ENCODE peak calls at places on chromosomes 6 and 20, in five cellular contexts. T, S, W, Z and B are unnamed samples.

GRCh38 chr20:53872081-53872541 is 198.3 kb downstream of the BCAS1 start:
- DNase-seq in T (no peak), S (no peak), W (no peak), Z (no peak), B (peak; percentile 63)

GRCh38 chr6:150412221-150412620 is 43.4 kb downstream of the IYD start:
- DNase-seq in T (no peak), S (no peak), W (no peak), Z (no peak), B (no peak)

GRCh38 chr6:150641398-150642139 is 41.9 kb downstream of the PLEKHG1 start:
- DNase-seq in T (no peak), S (no peak), W (no peak), Z (no peak), B (peak; percentile 51)

GRCh38 chr20:34538671-34539123 is 19.8 kb upstream of the MAP1LC3A start:
- DNase-seq in T (no peak), S (no peak), W (peak; percentile 77), Z (peak; percentile 61), B (peak; percentile 45)

GRCh38 chr6:5094327-5094726 is 9.2 kb downstream of the PPP1R3G start:
- DNase-seq in T (no peak), S (no peak), W (no peak), Z (no peak), B (no peak)

GRCh38 chr6:101380861-101381630 is 12.5 kb upstream of the GRIK2 start:
- DNase-seq in T (no peak), S (no peak), W (no peak), Z (no peak), B (no peak)

GRCh38 chr20:5353624-5354496 is 37.1 kb upstream of the PROKR2 start:
- DNase-seq in T (peak; percentile 43), S (peak; percentile 40), W (no peak), Z (no peak), B (peak; percentile 88)

GRCh38 chr6:130624046-130624445 is 203.2 kb upstream of the SMLR1 start:
- DNase-seq in T (no peak), S (no peak), W (no peak), Z (no peak), B (no peak)

GRCh38 chr6:113447088-113447831 is 409.9 kb upstream of the MARCKS start:
- DNase-seq in T (no peak), S (no peak), W (no peak), Z (no peak), B (peak; percentile 63)

GRCh38 chr6:116332096-116332495 is 38.7 kb upstream of the DSE start:
- DNase-seq in T (no peak), S (no peak), W (no peak), Z (no peak), B (no peak)

GRCh38 chr6:116330511-116330910 is 40.2 kb upstream of the DSE start:
- DNase-seq in T (no peak), S (no peak), W (no peak), Z (no peak), B (no peak)

GRCh38 chr6:116335612-116336011 is 35.1 kb upstream of the DSE start:
- DNase-seq in T (no peak), S (no peak), W (no peak), Z (no peak), B (no peak)
- H3K4me1 ChIP-seq in T (no peaks in the 10 kb centered on the region), S (no peaks in the 10 kb centered on the region), W (no peaks in the 10 kb centered on the region), Z (no peaks in the 10 kb centered on the region), B (no peaks in the 10 kb centered on the region)

GRCh38 chr6:39848171-39848570 is 56.0 kb downstream of the DAAM2 start:
- DNase-seq in T (no peak), S (no peak), W (no peak), Z (no peak), B (no peak)

GRCh38 chr6:39850897-39851296 is 58.7 kb downstream of the DAAM2 start:
- DNase-seq in T (no peak), S (no peak), W (no peak), Z (no peak), B (no peak)

GRCh38 chr6:39849764-39850163 is 57.6 kb downstream of the DAAM2 start:
- DNase-seq in T (no peak), S (no peak), W (no peak), Z (peak; percentile 39), B (no peak)

GRCh38 chr6:39847216-39847615 is 55.0 kb downstream of the DAAM2 start:
- DNase-seq in T (no peak), S (no peak), W (no peak), Z (no peak), B (no peak)

DNA sequence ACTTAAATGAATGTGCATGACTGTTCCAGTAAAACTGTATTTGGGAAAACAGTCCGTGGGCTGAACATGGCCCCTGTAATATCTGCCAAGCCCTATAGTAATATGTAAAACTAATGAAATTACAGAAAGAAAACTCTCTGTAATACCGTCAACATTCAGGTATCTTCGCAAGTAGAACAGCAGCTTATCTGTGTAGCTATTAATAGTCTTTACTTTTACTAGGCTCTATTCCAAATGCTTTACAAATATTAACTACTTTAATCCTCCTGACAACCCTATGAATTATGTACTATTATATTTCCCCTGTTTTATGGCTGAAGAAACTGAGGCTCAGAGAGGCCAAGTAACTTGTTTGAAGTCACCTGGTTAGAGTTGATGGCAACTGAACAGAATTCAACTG is 57.1 kb downstream of the DAAM2 start:
- DNase-seq in T (no peak), S (no peak), W (no peak), Z (no peak), B (no peak)
- H3K27ac ChIP-seq in T (no peak overlapping the region), S (no peak overlapping the region), W (no peak overlapping the region), Z (no peak overlapping the region), B (no peak overlapping the region)

DNA sequence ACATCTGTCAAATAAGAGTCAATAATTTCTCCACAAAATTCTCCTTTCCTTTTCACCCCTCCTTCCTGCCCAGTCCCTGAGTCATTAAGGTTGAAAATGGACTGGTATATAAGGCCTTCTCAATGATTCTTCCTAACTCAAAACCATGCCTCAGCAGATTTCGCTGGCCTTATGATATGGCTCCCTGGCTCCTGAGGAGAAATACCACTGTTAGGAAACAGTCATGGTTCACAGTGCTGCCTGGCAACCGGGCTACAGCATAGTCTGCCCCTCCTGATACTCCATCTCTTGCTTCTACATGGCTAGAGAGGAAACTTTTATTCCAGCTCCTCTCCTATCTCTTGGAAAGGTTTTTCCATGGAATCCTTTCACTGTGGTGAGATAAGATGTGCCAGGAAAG is 4.7 kb downstream of the UBE2J1 start:
- DNase-seq in T (no peak), S (no peak), W (no peak), Z (no peak), B (peak; percentile 37)
- TF ChIP-seq MAX in T (no peak), S (no peak), W (no peak), Z (no peak), B (no peak)

GRCh38 chr6:111750147-111750546 is 123.1 kb downstream of the FYN start:
- DNase-seq in T (no peak), S (no peak), W (no peak), Z (no peak), B (no peak)

GRCh38 chr6:111754423-111754822 is 118.8 kb downstream of the FYN start:
- DNase-seq in T (no peak), S (no peak), W (no peak), Z (no peak), B (peak; percentile 93)

GRCh38 chr6:111750753-111751684 is 122.2 kb downstream of the FYN start:
- DNase-seq in T (no peak), S (no peak), W (no peak), Z (no peak), B (peak; percentile 83)

GRCh38 chr6:111752476-111752875 is 120.8 kb downstream of the FYN start:
- DNase-seq in T (no peak), S (no peak), W (no peak), Z (no peak), B (no peak)

GRCh38 chr6:111753573-111753972 is 119.7 kb downstream of the FYN start:
- DNase-seq in T (no peak), S (no peak), W (no peak), Z (no peak), B (no peak)
- H3K4me1 ChIP-seq in T (no peaks in the 10 kb centered on the region), S (no peaks in the 10 kb centered on the region), W (peaks cover 7% of the 10 kb centered on the region), Z (no peaks in the 10 kb centered on the region), B (peaks cover 87% of the 10 kb centered on the region)

GRCh38 chr6:156280131-156280530 is 497.0 kb upstream of the ARID1B start:
- DNase-seq in T (no peak), S (no peak), W (peak; percentile 50), Z (no peak), B (no peak)
- H3K27ac ChIP-seq in T (no peak overlapping the region), S (no peak overlapping the region), W (peak overlapping the region; percentile 100), Z (no peak overlapping the region), B (no peak overlapping the region)